ENCODE peak calls at places on chromosomes 7 and 10, in eight cellular contexts. Q is SK-N-SH, P is Panc1, R is spleen, N is GM12878, U is transverse colon, Z is esophagus muscularis mucosa, L is HCT116. I is an unnamed sample.

GRCh38 chr7:936131-937054 is 18.1 kb downstream of the ADAP1 start:
- DNase-seq in L (peak; percentile 71), Z (no peak), Q (no peak), U (peak; percentile 10), P (no peak), R (peak; percentile 60), N (peak; percentile 92), I (no peak)

GRCh38 chr10:109972372-109973001 is 35.3 kb upstream of the ADD3 start:
- DNase-seq in R (no peak), Z (no peak), U (no peak), N (no peak), P (no peak), Q (no peak), L (no peak), I (no peak)

GRCh38 chr7:137073571-137074325 is 205.3 kb downstream of the CHRM2 start:
- DNase-seq in Z (no peak), U (no peak), R (no peak), Q (no peak), N (no peak), P (no peak), L (no peak), I (no peak)

GRCh38 chr10:88379575-88379974 is 203.5 kb downstream of the RNLS start:
- DNase-seq in Z (no peak), R (no peak), U (peak; percentile 35), L (no peak), P (no peak), Q (no peak), N (no peak), I (no peak)

GRCh38 chr10:93790454-93790853 is 32.7 kb downstream of the LGI1 start:
- DNase-seq in Z (no peak), N (no peak), Q (no peak), L (no peak), U (no peak), P (no peak), R (no peak), I (no peak)

GRCh38 chr10:7400068-7400824 is 10.6 kb downstream of the SFMBT2 start:
- DNase-seq in N (no peak), U (no peak), Q (peak; percentile 55), Z (no peak), P (no peak), L (no peak), R (no peak), I (no peak)

GRCh38 chr10:20327954-20328353 is 511.7 kb downstream of the PLXDC2 start:
- DNase-seq in R (no peak), P (no peak), Z (no peak), Q (no peak), U (no peak), N (no peak), L (no peak), I (no peak)

GRCh38 chr10:13503745-13504463 is 24.9 kb downstream of the BEND7 start:
- DNase-seq in P (no peak), R (no peak), Q (no peak), N (no peak), Z (no peak), U (no peak), L (no peak), I (no peak)

GRCh38 chr7:154770962-154771361 is 232.0 kb downstream of the PAXIP1 start:
- DNase-seq in Z (no peak), P (no peak), Q (no peak), N (no peak), U (no peak), R (no peak), L (no peak), I (no peak)

GRCh38 chr7:106100863-106101262 is 11.2 kb downstream of the SYPL1 start:
- DNase-seq in U (no peak), Z (no peak), P (no peak), R (no peak), N (no peak), Q (no peak), L (no peak), I (no peak)

GRCh38 chr7:64515330-64515729 is 47.5 kb downstream of the ZNF680 start:
- DNase-seq in L (no peak), U (no peak), Z (no peak), N (no peak), R (no peak), P (no peak), Q (no peak), I (no peak)

GRCh38 chr10:35397953-35398352 is 61.6 kb downstream of the CCNY start:
- DNase-seq in Z (no peak), R (no peak), L (no peak), Q (no peak), U (no peak), N (no peak), P (no peak), I (no peak)

GRCh38 chr7:130379551-130380120 is 658 bp upstream of the CPA1 start:
- DNase-seq in L (no peak), N (no peak), Z (no peak), R (no peak), U (no peak), Q (peak; percentile 65), P (no peak), I (peak; percentile 52)

GRCh38 chr7:113267885-113268284 is 149.5 kb upstream of the SMIM30 start:
- DNase-seq in L (no peak), P (no peak), Z (no peak), R (no peak), N (no peak), Q (no peak), U (no peak), I (no peak)

GRCh38 chr10:31926765-31927596 is 1.6 kb downstream of the ARHGAP12 start:
- DNase-seq in R (no peak), Z (no peak), Q (peak; percentile 5), U (no peak), N (no peak), L (no peak), P (no peak), I (no peak)

GRCh38 chr10:29461042-29461441 is 172.2 kb downstream of the LYZL1 start:
- DNase-seq in L (no peak), Q (no peak), U (no peak), P (no peak), Z (no peak), R (no peak), N (no peak), I (no peak)

GRCh38 chr10:127993281-127993680 is 86.4 kb downstream of the PTPRE start:
- DNase-seq in P (no peak), R (no peak), Q (no peak), L (no peak), Z (no peak), U (no peak), N (no peak), I (no peak)

GRCh38 chr10:70232155-70232858 is 922 bp downstream of the PPA1 start:
- DNase-seq in N (no peak), R (peak; percentile 85), P (no peak), Q (peak; percentile 36), U (peak; percentile 77), Z (peak; percentile 86), L (no peak), I (peak; percentile 57)
- TF ChIP-seq POLR2AphosphoS5 in N (no peak), R (peak; percentile 69), P (no peak), Q (peak; percentile 15), U (peak; percentile 88), Z (peak; percentile 65), L (no peak), I (peak; percentile 76)

GRCh38 chr10:71842424-71842823 is 8.6 kb downstream of the PSAP start:
- DNase-seq in N (no peak), U (no peak), R (no peak), Z (no peak), Q (no peak), L (no peak), P (no peak), I (no peak)

GRCh38 chr10:71842856-71843530 is 8.1 kb downstream of the PSAP start:
- DNase-seq in Q (no peak), U (no peak), L (no peak), P (no peak), R (no peak), N (no peak), Z (no peak), I (no peak)

GRCh38 chr10:71844695-71845094 is 6.4 kb downstream of the PSAP start:
- DNase-seq in Z (no peak), Q (no peak), N (no peak), R (no peak), P (no peak), L (no peak), U (no peak), I (no peak)

GRCh38 chr10:71845410-71846406 is 5.3 kb downstream of the PSAP start:
- DNase-seq in Z (no peak), U (no peak), Q (no peak), N (no peak), R (no peak), L (no peak), P (no peak), I (no peak)

DNA sequence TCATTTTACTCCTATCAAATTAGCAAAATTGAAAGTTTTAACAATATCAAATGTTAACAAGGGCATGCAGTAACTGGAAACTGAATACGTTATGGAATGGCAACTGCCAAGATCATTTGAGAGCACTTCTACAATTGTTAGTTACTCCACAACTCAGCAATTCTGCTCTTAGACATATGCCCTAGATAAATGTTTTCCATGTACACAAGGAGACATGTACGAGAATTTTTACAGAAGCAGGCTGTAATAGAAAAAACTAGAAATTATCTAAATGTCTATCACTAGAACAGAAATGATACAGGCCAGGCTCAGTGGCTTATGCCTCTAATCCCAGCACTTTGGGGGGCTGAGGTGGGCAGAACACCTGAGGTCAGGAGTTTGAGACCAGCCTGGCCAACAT is 7.0 kb downstream of the PSAP start:
- DNase-seq in P (no peak), N (no peak), Q (no peak), L (no peak), R (no peak), Z (no peak), U (no peak), I (no peak)
- H3K4me1 ChIP-seq in P (peaks cover 91% of the 10 kb centered on the region), N (peaks cover 27% of the 10 kb centered on the region), Q (peaks cover 48% of the 10 kb centered on the region), L (peaks cover 4% of the 10 kb centered on the region), R (peaks cover 100% of the 10 kb centered on the region), Z (peaks cover 89% of the 10 kb centered on the region), U (peaks cover 22% of the 10 kb centered on the region), I (peaks cover 55% of the 10 kb centered on the region)

GRCh38 chr7:157975401-157976372 is 611.9 kb downstream of the PTPRN2 start:
- DNase-seq in U (no peak), L (no peak), P (no peak), Z (no peak), R (peak; percentile 56), Q (no peak), N (no peak), I (peak; percentile 12)
- TF ChIP-seq POLR2AphosphoS5 in U (no peak), L (no peak), P (no peak), Z (no peak), R (no peak), Q (no peak), N (no peak), I (no peak)

GRCh38 chr7:128102490-128103291 is 71.5 kb upstream of the LRRC4 start:
- DNase-seq in L (no peak), N (no peak), P (no peak), Z (no peak), Q (no peak), U (no peak), R (peak; percentile 51), I (no peak)

GRCh38 chr7:128103498-128104108 is 72.4 kb upstream of the LRRC4 start:
- DNase-seq in P (no peak), Z (no peak), L (no peak), Q (peak; percentile 66), U (no peak), R (peak; percentile 93), N (no peak), I (peak; percentile 85)

GRCh38 chr7:128106840-128107239 is 75.6 kb upstream of the LRRC4 start:
- DNase-seq in Q (no peak), U (no peak), R (peak; percentile 41), N (no peak), Z (no peak), L (no peak), P (no peak), I (no peak)

GRCh38 chr7:128105228-128106022 is 74.2 kb upstream of the LRRC4 start:
- DNase-seq in Z (no peak), Q (no peak), P (no peak), L (no peak), R (peak; percentile 75), N (no peak), U (no peak), I (no peak)

GRCh38 chr7:128104109-128104742 is 73.0 kb upstream of the LRRC4 start:
- DNase-seq in R (peak; percentile 86), Z (no peak), N (no peak), L (no peak), P (no peak), Q (peak; percentile 61), U (no peak), I (peak; percentile 85)
- H3K4me1 ChIP-seq in R (peaks cover 82% of the 10 kb centered on the region), Z (peaks cover 15% of the 10 kb centered on the region), N (peaks cover 12% of the 10 kb centered on the region), L (no peaks in the 10 kb centered on the region), P (no peaks in the 10 kb centered on the region), Q (peaks cover 15% of the 10 kb centered on the region), U (peaks cover 13% of the 10 kb centered on the region), I (peaks cover 27% of the 10 kb centered on the region)

I was measured in upper lobe of left lung.